ENCODE peak calls at places on chromosomes 3 and 15, in seven cellular contexts. J is HCT116, Q is GM12878, C is K562, L is SK-N-SH, X is HepG2, G is H1. T is an unnamed sample.

GRCh38 chr3:126422571-126423091 is 27.9 kb downstream of the CFAP100 start:
- DNase-seq in J (no peak), Q (no peak), C (no peak), L (peak; percentile 41), X (no peak), G (no peak), T (no peak)

GRCh38 chr15:36232491-36232890 is 346.9 kb upstream of the CDIN1 start:
- DNase-seq in J (no peak), Q (no peak), C (no peak), L (no peak), X (no peak), G (peak; percentile 5), T (no peak)

GRCh38 chr15:65790692-65791334 is 1.3 kb downstream of the DENND4A start:
- DNase-seq in J (no peak), Q (no peak), C (no peak), L (peak; percentile 35), X (no peak), G (no peak), T (no peak)

GRCh38 chr3:87398226-87398774 is 121.9 kb upstream of the POU1F1 start:
- DNase-seq in J (no peak), Q (no peak), C (no peak), L (no peak), X (no peak), G (no peak), T (no peak)

GRCh38 chr3:28012830-28013229 is 228.6 kb upstream of the CMC1 start:
- DNase-seq in J (no peak), Q (no peak), C (no peak), L (no peak), X (no peak), G (no peak), T (no peak)

GRCh38 chr3:5972586-5972985 is 785.1 kb downstream of the EDEM1 start:
- DNase-seq in J (no peak), Q (no peak), C (no peak), L (no peak), X (no peak), G (no peak), T (peak; percentile 53)

GRCh38 chr3:53161345-53161819 is 373 bp downstream of the PRKCD start:
- DNase-seq in J (no peak), Q (no peak), C (peak; percentile 46), L (no peak), X (no peak), G (no peak), T (no peak)

GRCh38 chr3:52495777-52496602 is 852 bp downstream of the STAB1 start:
- DNase-seq in J (no peak), Q (no peak), C (no peak), L (no peak), X (peak; percentile 30), G (no peak), T (no peak)

GRCh38 chr3:67296039-67296892 is 298.2 kb downstream of the KBTBD8 start:
- DNase-seq in J (no peak), Q (no peak), C (no peak), L (no peak), X (peak; percentile 99), G (peak; percentile 25), T (no peak)

GRCh38 chr3:25582242-25582641 is 82.5 kb downstream of the TOP2B start:
- DNase-seq in J (no peak), Q (no peak), C (peak; percentile 82), L (no peak), X (peak; percentile 69), G (no peak), T (no peak)

GRCh38 chr3:15440891-15441290 is 13.5 kb downstream of the EAF1 start:
- DNase-seq in J (no peak), Q (no peak), C (no peak), L (no peak), X (no peak), G (no peak), T (no peak)

GRCh38 chr3:132199451-132199850 is 117.8 kb upstream of the ACP3 start:
- DNase-seq in J (no peak), Q (no peak), C (no peak), L (no peak), X (no peak), G (no peak), T (no peak)

GRCh38 chr3:18008706-18009363 is 266.4 kb upstream of the TBC1D5 start:
- DNase-seq in J (no peak), Q (no peak), C (no peak), L (no peak), X (no peak), G (no peak), T (no peak)

GRCh38 chr15:91049378-91050127 is 27.2 kb upstream of the VPS33B start:
- DNase-seq in J (peak; percentile 73), Q (peak; percentile 12), C (peak; percentile 63), L (peak; percentile 64), X (peak; percentile 70), G (no peak), T (peak; percentile 58)

GRCh38 chr15:100186960-100187359 is 154.8 kb downstream of the ADAMTS17 start:
- DNase-seq in J (no peak), Q (no peak), C (no peak), L (no peak), X (no peak), G (no peak), T (no peak)

GRCh38 chr15:78715930-78716329 is 74.9 kb upstream of the CHRNB4 start:
- DNase-seq in J (no peak), Q (no peak), C (no peak), L (no peak), X (no peak), G (no peak), T (no peak)

GRCh38 chr3:60660026-60660425 is 591.2 kb downstream of the FHIT start:
- DNase-seq in J (no peak), Q (no peak), C (no peak), L (no peak), X (no peak), G (no peak), T (no peak)

GRCh38 chr3:46677096-46677702 is 16.3 kb downstream of the ALS2CL start:
- DNase-seq in J (no peak), Q (no peak), C (peak; percentile 40), L (no peak), X (no peak), G (no peak), T (no peak)

GRCh38 chr3:176293277-176293676 is 904.0 kb downstream of the TBL1XR1 start:
- DNase-seq in J (no peak), Q (no peak), C (no peak), L (no peak), X (no peak), G (no peak), T (no peak)

GRCh38 chr3:58082047-58082446 is 73.8 kb downstream of the FLNB start:
- DNase-seq in J (no peak), Q (no peak), C (peak; percentile 64), L (no peak), X (no peak), G (no peak), T (no peak)

GRCh38 chr15:67185051-67185450 is 69.4 kb downstream of the AAGAB start:
- DNase-seq in J (no peak), Q (no peak), C (no peak), L (no peak), X (no peak), G (no peak), T (no peak)

GRCh38 chr15:96339662-96340347 is 9.3 kb downstream of the NR2F2 start:
- DNase-seq in J (no peak), Q (no peak), C (no peak), L (no peak), X (no peak), G (no peak), T (no peak)

GRCh38 chr3:177193706-177194268 is 3.5 kb downstream of the TBL1XR1 start:
- DNase-seq in J (no peak), Q (no peak), C (no peak), L (no peak), X (no peak), G (no peak), T (peak; percentile 64)

GRCh38 chr3:105518806-105519418 is 152.2 kb downstream of the ALCAM start:
- DNase-seq in J (peak; percentile 54), Q (peak; percentile 49), C (peak; percentile 4), L (peak; percentile 49), X (peak; percentile 35), G (no peak), T (peak; percentile 11)

GRCh38 chr15:40257656-40258450 is 19.0 kb downstream of the PAK6 start:
- DNase-seq in J (no peak), Q (no peak), C (peak; percentile 42), L (no peak), X (no peak), G (no peak), T (no peak)

GRCh38 chr15:41018534-41018933 is 65.3 kb downstream of the CHAC1 start:
- DNase-seq in J (no peak), Q (no peak), C (no peak), L (no peak), X (no peak), G (no peak), T (peak; percentile 32)

GRCh38 chr3:122628567-122628966 is 51.1 kb downstream of the PARP15 start:
- DNase-seq in J (no peak), Q (no peak), C (no peak), L (no peak), X (no peak), G (no peak), T (peak; percentile 16)

GRCh38 chr3:196192036-196193001 is 18.9 kb downstream of the ZDHHC19 start:
- DNase-seq in J (no peak), Q (peak; percentile 74), C (no peak), L (peak; percentile 13), X (peak; percentile 35), G (no peak), T (no peak)
- TF ChIP-seq JUND in J (no peak), Q (no peak), C (no peak), L (no peak), X (no peak), G (no peak), T (no peak)

GRCh38 chr3:168424059-168424765 is 328.5 kb upstream of the GOLIM4 start:
- DNase-seq in J (no peak), Q (no peak), C (no peak), L (no peak), X (no peak), G (no peak), T (no peak)
- TF ChIP-seq JUND in J (no peak), Q (no peak), C (no peak), L (no peak), X (no peak), G (no peak), T (no peak)

DNA sequence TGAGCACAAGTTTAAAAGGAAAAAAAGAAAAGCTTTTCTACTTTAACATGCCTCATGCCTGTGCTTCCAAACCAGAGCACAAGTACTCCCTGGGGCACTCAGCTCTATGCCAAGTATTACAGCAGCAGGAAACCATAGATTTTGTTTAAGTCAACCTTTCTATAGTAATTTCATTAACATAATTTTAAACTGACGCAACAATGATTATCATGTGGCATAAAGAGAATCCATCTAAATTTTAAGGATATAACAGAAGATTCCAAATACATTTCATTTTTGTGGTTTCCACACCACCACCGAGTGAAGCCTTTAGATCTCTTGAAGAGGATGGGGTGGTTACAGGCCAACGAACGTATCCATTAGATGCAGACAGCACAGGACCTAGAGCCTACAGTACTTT is 112.1 kb downstream of the TNIK start:
- DNase-seq in J (no peak), Q (no peak), C (no peak), L (no peak), X (no peak), G (no peak), T (no peak)
- TF ChIP-seq JUND in J (no peak), Q (no peak), C (no peak), L (peak; percentile 42), X (no peak), G (no peak), T (no peak)

GRCh38 chr15:64697911-64698369 is 77.4 kb downstream of the RBPMS2 start:
- DNase-seq in J (no peak), Q (no peak), C (no peak), L (no peak), X (no peak), G (no peak), T (no peak)
- TF ChIP-seq JUND in J (no peak), Q (no peak), C (no peak), L (no peak), X (no peak), G (no peak), T (no peak)

GRCh38 chr15:33243393-33243792 is 48.9 kb upstream of the FMN1 start:
- DNase-seq in J (no peak), Q (no peak), C (no peak), L (no peak), X (no peak), G (no peak), T (no peak)
- TF ChIP-seq JUND in J (no peak), Q (no peak), C (no peak), L (no peak), X (no peak), G (no peak), T (no peak)